ENCODE peak calls at places on chromosomes 6 and 20, in seven cellular contexts. One of them, this sample, is unnamed.
A peak's percentile ranks its signal among the peaks of the same experiment; 100 is the strongest.

GRCh38 chr6:142746524-142746923 is 198.5 kb downstream of the HIVEP2 start:
- DNase-seq in K562: no peak
- DNase-seq in GM12878: no peak
- DNase-seq in HepG2: peak; percentile 56
- DNase-seq in HCT116: no peak
- DNase-seq in SK-N-SH: peak; percentile 24
- DNase-seq in H1: no peak
- DNase-seq in this sample: peak; percentile 7

GRCh38 chr6:126821706-126822105 is 296.8 kb upstream of the RSPO3 start:
- DNase-seq in HepG2: no peak
- DNase-seq in HCT116: no peak
- DNase-seq in SK-N-SH: no peak
- DNase-seq in H1: no peak
- DNase-seq in K562: no peak
- DNase-seq in GM12878: no peak
- DNase-seq in this sample: no peak

GRCh38 chr6:144574796-144575195 is 289.7 kb downstream of the UTRN start:
- DNase-seq in K562: no peak
- DNase-seq in GM12878: no peak
- DNase-seq in H1: no peak
- DNase-seq in HepG2: no peak
- DNase-seq in SK-N-SH: no peak
- DNase-seq in HCT116: no peak
- DNase-seq in this sample: no peak

GRCh38 chr6:4776967-4777925 is 1.0 kb downstream of the CDYL start:
- DNase-seq in HepG2: no peak
- DNase-seq in GM12878: no peak
- DNase-seq in HCT116: no peak
- DNase-seq in H1: no peak
- DNase-seq in SK-N-SH: no peak
- DNase-seq in K562: peak; percentile 59
- DNase-seq in this sample: peak; percentile 48

GRCh38 chr6:109690373-109690739 is 646 bp downstream of the AK9 start:
- DNase-seq in HepG2: peak; percentile 15
- DNase-seq in GM12878: no peak
- DNase-seq in H1: peak; percentile 47
- DNase-seq in SK-N-SH: peak; percentile 62
- DNase-seq in HCT116: no peak
- DNase-seq in K562: peak; percentile 72
- DNase-seq in this sample: peak; percentile 3

GRCh38 chr6:28004350-28005123 is 47.5 kb downstream of the OR2B6 start:
- DNase-seq in HepG2: no peak
- DNase-seq in H1: no peak
- DNase-seq in HCT116: no peak
- DNase-seq in GM12878: no peak
- DNase-seq in K562: no peak
- DNase-seq in SK-N-SH: no peak
- DNase-seq in this sample: no peak

GRCh38 chr6:120363429-120363828 is 970.9 kb downstream of the TBC1D32 start:
- DNase-seq in SK-N-SH: no peak
- DNase-seq in HCT116: no peak
- DNase-seq in HepG2: no peak
- DNase-seq in K562: no peak
- DNase-seq in H1: peak; percentile 17
- DNase-seq in GM12878: no peak
- DNase-seq in this sample: no peak

GRCh38 chr6:42370323-42370985 is 81.3 kb downstream of the TRERF1 start:
- DNase-seq in H1: no peak
- DNase-seq in SK-N-SH: no peak
- DNase-seq in HCT116: no peak
- DNase-seq in HepG2: no peak
- DNase-seq in GM12878: no peak
- DNase-seq in K562: no peak
- DNase-seq in this sample: no peak

GRCh38 chr6:111591370-111591900 is 14.2 kb downstream of the TRAF3IP2 start:
- DNase-seq in HepG2: peak; percentile 88
- DNase-seq in H1: no peak
- DNase-seq in SK-N-SH: peak; percentile 74
- DNase-seq in GM12878: no peak
- DNase-seq in HCT116: peak; percentile 92
- DNase-seq in K562: no peak
- DNase-seq in this sample: no peak

GRCh38 chr6:134077301-134077700 is 24.9 kb upstream of the SLC2A12 start:
- DNase-seq in HCT116: no peak
- DNase-seq in SK-N-SH: no peak
- DNase-seq in GM12878: no peak
- DNase-seq in HepG2: no peak
- DNase-seq in K562: no peak
- DNase-seq in H1: no peak
- DNase-seq in this sample: no peak

GRCh38 chr20:57205625-57206219 is 60.7 kb downstream of the BMP7 start:
- DNase-seq in GM12878: no peak
- DNase-seq in HCT116: peak; percentile 81
- DNase-seq in K562: no peak
- DNase-seq in HepG2: no peak
- DNase-seq in H1: no peak
- DNase-seq in SK-N-SH: no peak
- DNase-seq in this sample: no peak

GRCh38 chr6:42390228-42390934 is 61.3 kb downstream of the TRERF1 start:
- DNase-seq in K562: no peak
- DNase-seq in HCT116: no peak
- DNase-seq in SK-N-SH: no peak
- DNase-seq in HepG2: no peak
- DNase-seq in H1: no peak
- DNase-seq in GM12878: no peak
- DNase-seq in this sample: no peak

GRCh38 chr20:2358006-2358405 is 22.7 kb upstream of the TGM6 start:
- DNase-seq in GM12878: no peak
- DNase-seq in K562: no peak
- DNase-seq in HepG2: no peak
- DNase-seq in HCT116: no peak
- DNase-seq in H1: no peak
- DNase-seq in SK-N-SH: no peak
- DNase-seq in this sample: no peak

GRCh38 chr6:13395272-13396237 is 67.2 kb upstream of the TBC1D7 start:
- DNase-seq in HepG2: peak; percentile 59
- DNase-seq in GM12878: no peak
- DNase-seq in SK-N-SH: peak; percentile 65
- DNase-seq in H1: no peak
- DNase-seq in K562: peak; percentile 79
- DNase-seq in HCT116: no peak
- DNase-seq in this sample: no peak

GRCh38 chr6:13398421-13398994 is 70.2 kb upstream of the TBC1D7 start:
- DNase-seq in HepG2: no peak
- DNase-seq in SK-N-SH: peak; percentile 24
- DNase-seq in HCT116: no peak
- DNase-seq in H1: no peak
- DNase-seq in K562: no peak
- DNase-seq in GM12878: no peak
- DNase-seq in this sample: no peak

GRCh38 chr6:13398081-13398406 is 69.7 kb upstream of the TBC1D7 start:
- DNase-seq in GM12878: no peak
- DNase-seq in HepG2: no peak
- DNase-seq in K562: no peak
- DNase-seq in HCT116: no peak
- DNase-seq in H1: no peak
- DNase-seq in SK-N-SH: no peak
- DNase-seq in this sample: no peak

GRCh38 chr6:13396241-13396792 is 68.0 kb upstream of the TBC1D7 start:
- DNase-seq in GM12878: no peak
- DNase-seq in HepG2: no peak
- DNase-seq in HCT116: no peak
- DNase-seq in K562: no peak
- DNase-seq in H1: no peak
- DNase-seq in SK-N-SH: no peak
- DNase-seq in this sample: no peak

GRCh38 chr6:13397359-13398080 is 69.2 kb upstream of the TBC1D7 start:
- DNase-seq in H1: no peak
- DNase-seq in GM12878: peak; percentile 68
- DNase-seq in SK-N-SH: no peak
- DNase-seq in HCT116: no peak
- DNase-seq in HepG2: no peak
- DNase-seq in K562: no peak
- DNase-seq in this sample: no peak
- TF ChIP-seq JUND in H1: no peak
- TF ChIP-seq JUND in GM12878: no peak
- TF ChIP-seq JUND in SK-N-SH: no peak
- TF ChIP-seq JUND in HCT116: no peak
- TF ChIP-seq JUND in HepG2: no peak
- TF ChIP-seq JUND in K562: no peak
- TF ChIP-seq JUND in this sample: no peak

GRCh38 chr6:53928641-53929339 is 134.0 kb downstream of the LRRC1 start:
- DNase-seq in H1: no peak
- DNase-seq in GM12878: no peak
- DNase-seq in HepG2: peak; percentile 40
- DNase-seq in SK-N-SH: no peak
- DNase-seq in HCT116: peak; percentile 18
- DNase-seq in K562: no peak
- DNase-seq in this sample: no peak

GRCh38 chr6:53926505-53926904 is 131.7 kb downstream of the LRRC1 start:
- DNase-seq in SK-N-SH: no peak
- DNase-seq in H1: no peak
- DNase-seq in HepG2: no peak
- DNase-seq in HCT116: peak; percentile 21
- DNase-seq in K562: no peak
- DNase-seq in GM12878: no peak
- DNase-seq in this sample: no peak

GRCh38 chr6:53924821-53925422 is 130.1 kb downstream of the LRRC1 start:
- DNase-seq in H1: no peak
- DNase-seq in SK-N-SH: no peak
- DNase-seq in HepG2: no peak
- DNase-seq in HCT116: no peak
- DNase-seq in K562: no peak
- DNase-seq in GM12878: no peak
- DNase-seq in this sample: no peak

GRCh38 chr6:53924277-53924676 is 129.5 kb downstream of the LRRC1 start:
- DNase-seq in K562: no peak
- DNase-seq in HCT116: no peak
- DNase-seq in H1: no peak
- DNase-seq in GM12878: no peak
- DNase-seq in SK-N-SH: no peak
- DNase-seq in HepG2: no peak
- DNase-seq in this sample: no peak

DNA sequence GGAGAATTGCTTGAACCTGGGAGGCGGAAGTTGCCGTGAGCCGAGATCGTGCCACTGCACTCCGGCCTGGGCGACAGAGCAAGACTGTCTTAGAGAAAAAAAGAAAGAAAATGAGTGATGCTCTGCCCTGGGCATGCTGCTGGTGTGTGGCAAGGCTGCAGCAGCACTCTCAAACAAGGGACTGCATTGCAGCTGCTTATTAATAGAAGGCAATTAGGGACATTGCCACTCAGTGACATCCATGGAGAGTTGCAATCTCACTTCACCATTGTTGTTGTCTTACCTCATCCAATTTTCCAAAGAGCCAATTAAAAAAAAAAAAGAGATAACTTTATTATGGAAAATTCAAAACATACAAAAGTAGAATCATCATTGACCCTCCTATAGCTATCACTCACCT is 131.1 kb downstream of the LRRC1 start:
- DNase-seq in HCT116: no peak
- DNase-seq in H1: no peak
- DNase-seq in GM12878: no peak
- DNase-seq in SK-N-SH: no peak
- DNase-seq in HepG2: no peak
- DNase-seq in K562: no peak
- DNase-seq in this sample: no peak
- TF ChIP-seq JUND in HCT116: no peak
- TF ChIP-seq JUND in H1: no peak
- TF ChIP-seq JUND in GM12878: no peak
- TF ChIP-seq JUND in SK-N-SH: no peak
- TF ChIP-seq JUND in HepG2: no peak
- TF ChIP-seq JUND in K562: no peak
- TF ChIP-seq JUND in this sample: no peak

GRCh38 chr20:48100483-48100882 is 315.2 kb upstream of the SULF2 start:
- DNase-seq in GM12878: no peak
- DNase-seq in H1: no peak
- DNase-seq in K562: no peak
- DNase-seq in SK-N-SH: no peak
- DNase-seq in HCT116: no peak
- DNase-seq in HepG2: no peak
- DNase-seq in this sample: no peak

GRCh38 chr20:48098099-48098498 is 312.8 kb upstream of the SULF2 start:
- DNase-seq in K562: peak; percentile 23
- DNase-seq in SK-N-SH: no peak
- DNase-seq in GM12878: no peak
- DNase-seq in H1: no peak
- DNase-seq in HCT116: peak; percentile 8
- DNase-seq in HepG2: no peak
- DNase-seq in this sample: peak; percentile 37

GRCh38 chr20:48102821-48103635 is 317.7 kb upstream of the SULF2 start:
- DNase-seq in HCT116: no peak
- DNase-seq in K562: no peak
- DNase-seq in HepG2: no peak
- DNase-seq in H1: no peak
- DNase-seq in SK-N-SH: no peak
- DNase-seq in GM12878: no peak
- DNase-seq in this sample: no peak

GRCh38 chr20:48098866-48099265 is 313.6 kb upstream of the SULF2 start:
- DNase-seq in GM12878: no peak
- DNase-seq in H1: no peak
- DNase-seq in HCT116: no peak
- DNase-seq in K562: no peak
- DNase-seq in HepG2: no peak
- DNase-seq in SK-N-SH: no peak
- DNase-seq in this sample: no peak

DNA sequence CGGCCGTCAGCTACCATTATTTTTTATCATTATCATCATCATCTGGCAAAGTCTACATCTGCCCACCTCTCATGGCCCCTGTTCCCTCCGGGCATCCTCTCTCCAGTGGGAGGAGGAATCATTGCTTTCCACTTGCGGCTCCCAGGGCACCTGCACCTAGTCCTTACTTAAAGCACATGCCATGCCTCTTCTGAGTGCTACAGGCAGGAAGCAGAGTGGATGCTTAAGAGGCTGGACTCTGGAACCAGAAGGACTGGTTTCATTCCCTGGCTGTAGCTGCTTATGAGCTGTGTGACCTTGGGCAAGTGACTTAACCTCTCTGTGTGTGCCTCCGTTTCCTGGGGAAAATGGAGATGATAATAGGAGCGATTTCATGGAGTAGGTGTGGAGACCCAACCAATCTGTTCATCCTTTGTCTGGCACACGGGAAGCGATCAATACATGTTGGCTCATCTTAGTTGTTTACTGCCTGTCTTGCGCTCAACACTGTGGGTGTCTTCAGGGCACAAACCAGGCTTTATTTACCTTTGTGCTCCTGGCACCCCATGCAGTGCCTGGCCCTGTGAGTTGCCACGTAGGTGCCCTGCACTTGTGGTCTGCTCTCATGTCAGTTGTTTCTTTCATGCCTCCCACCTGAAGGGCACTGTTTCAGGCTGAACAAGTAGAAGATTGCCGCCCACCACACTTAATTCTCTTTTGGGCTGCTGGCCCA is 317.0 kb upstream of the SULF2 start:
- DNase-seq in HCT116: no peak
- DNase-seq in GM12878: no peak
- DNase-seq in K562: no peak
- DNase-seq in SK-N-SH: peak; percentile 15
- DNase-seq in H1: no peak
- DNase-seq in HepG2: no peak
- DNase-seq in this sample: peak; percentile 44
- TF ChIP-seq JUND in HCT116: no peak
- TF ChIP-seq JUND in GM12878: no peak
- TF ChIP-seq JUND in K562: no peak
- TF ChIP-seq JUND in SK-N-SH: no peak
- TF ChIP-seq JUND in H1: no peak
- TF ChIP-seq JUND in HepG2: no peak
- TF ChIP-seq JUND in this sample: no peak

GRCh38 chr6:22251331-22251730 is 45.5 kb downstream of the PRL start:
- DNase-seq in HCT116: no peak
- DNase-seq in GM12878: no peak
- DNase-seq in H1: no peak
- DNase-seq in SK-N-SH: no peak
- DNase-seq in K562: no peak
- DNase-seq in HepG2: no peak
- DNase-seq in this sample: no peak
- TF ChIP-seq JUND in HCT116: no peak
- TF ChIP-seq JUND in GM12878: no peak
- TF ChIP-seq JUND in H1: no peak
- TF ChIP-seq JUND in SK-N-SH: peak; percentile 87
- TF ChIP-seq JUND in K562: no peak
- TF ChIP-seq JUND in HepG2: no peak
- TF ChIP-seq JUND in this sample: no peak